ENCODE peak calls at places on chromosomes 11 and 22, in ten cellular contexts. Z is transverse colon, Y is H1, U is prostate gland, F is GM23338, W is Panc1, M is sigmoid colon, P is spleen, B is upper lobe of left lung, G is GM12878. K is an unnamed sample.

GRCh38 chr11:13462311-13462927 is 603 bp downstream of the BTBD10 start:
- DNase-seq in B (no peak), Z (peak), W (no peak), F (peak), P (no peak), Y (peak), G (no peak), M (peak), U (peak), K (no peak)

GRCh38 chr22:38272373-38273134 is at the start of gene TMEM184B:
- DNase-seq in B (peak), Z (peak), G (no peak), U (peak), Y (peak), F (peak), M (peak), P (peak), W (no peak), K (peak)

GRCh38 chr11:77151804-77152513 is 23.9 kb downstream of the MYO7A start:
- DNase-seq in Z (peak), W (no peak), G (peak), M (no peak), Y (no peak), B (no peak), P (no peak), U (no peak), F (no peak), K (no peak)

GRCh38 chr11:63371396-63371795 is 1.8 kb downstream of the SLC22A9 start:
- DNase-seq in U (no peak), B (no peak), Z (no peak), P (no peak), Y (no peak), F (no peak), M (no peak), W (no peak), G (no peak), K (no peak)

GRCh38 chr11:76709259-76709658 is 38.7 kb upstream of the LRRC32 start:
- DNase-seq in U (no peak), G (no peak), F (no peak), Y (no peak), W (no peak), M (no peak), Z (no peak), B (no peak), P (no peak), K (no peak)

GRCh38 chr11:49302360-49302759 is 94.0 kb upstream of the FOLH1 start:
- DNase-seq in G (no peak), U (no peak), W (no peak), B (no peak), P (no peak), Z (no peak), F (peak), M (no peak), Y (no peak), K (no peak)

GRCh38 chr11:115324569-115325432 is 179.4 kb downstream of the CADM1 start:
- DNase-seq in P (no peak), U (peak), W (peak), Y (no peak), Z (peak), B (no peak), G (peak), M (no peak), F (peak), K (peak)

GRCh38 chr22:31241936-31242335 is 29.8 kb downstream of the LIMK2 start:
- DNase-seq in G (no peak), Z (no peak), Y (no peak), U (no peak), B (no peak), F (no peak), M (no peak), W (no peak), P (no peak), K (no peak)

GRCh38 chr22:29309332-29310064 is 3.0 kb downstream of the GAS2L1 start:
- DNase-seq in Z (peak), P (peak), B (peak), F (no peak), Y (no peak), W (no peak), M (peak), U (no peak), G (no peak), K (peak)

GRCh38 chr11:61162092-61162935 is 1.1 kb upstream of the VPS37C start:
- DNase-seq in G (no peak), P (no peak), M (peak), U (no peak), F (peak), W (no peak), Z (peak), Y (no peak), B (no peak), K (no peak)

GRCh38 chr11:72395993-72396392 is 38.3 kb downstream of the CLPB start:
- DNase-seq in G (no peak), U (no peak), B (no peak), Z (no peak), Y (peak), M (no peak), W (no peak), F (no peak), P (no peak), K (no peak)

GRCh38 chr22:19961201-19961580 is 19.6 kb upstream of the TXNRD2 start:
- DNase-seq in W (no peak), B (no peak), F (no peak), Z (no peak), U (no peak), Y (no peak), M (no peak), P (no peak), G (no peak), K (no peak)

GRCh38 chr11:119919656-119920055 is 190.7 kb upstream of the NECTIN1 start:
- DNase-seq in G (no peak), F (no peak), W (no peak), P (peak), B (peak), M (no peak), U (no peak), Y (no peak), Z (no peak), K (no peak)

GRCh38 chr22:44028091-44028490 is 4.0 kb downstream of the PARVB start:
- DNase-seq in F (no peak), P (no peak), G (no peak), B (no peak), U (no peak), Z (no peak), W (no peak), Y (no peak), M (no peak), K (no peak)

GRCh38 chr11:65183201-65183891 is 1.6 kb downstream of the CAPN1 start:
- DNase-seq in M (no peak), Y (no peak), G (no peak), B (no peak), Z (peak), P (no peak), W (no peak), U (peak), F (peak), K (no peak)

GRCh38 chr11:67584881-67585873 is 1.6 kb downstream of the GSTP1 start:
- DNase-seq in W (no peak), Z (no peak), G (no peak), U (no peak), P (no peak), F (no peak), Y (no peak), B (peak), M (no peak), K (no peak)

GRCh38 chr11:122494171-122494570 is 161.4 kb upstream of the UBASH3B start:
- DNase-seq in G (no peak), P (no peak), B (no peak), Z (no peak), W (no peak), F (no peak), M (no peak), Y (no peak), U (no peak), K (no peak)

GRCh38 chr11:70552441-70553150 is 154.3 kb downstream of the CTTN start:
- DNase-seq in W (no peak), Y (no peak), U (no peak), B (peak), F (no peak), P (peak), Z (no peak), M (no peak), G (no peak), K (no peak)

GRCh38 chr11:63871962-63872832 is 33.3 kb downstream of the MARK2 start:
- DNase-seq in P (peak), G (peak), W (peak), Y (no peak), Z (peak), U (peak), F (peak), M (peak), B (no peak), K (peak)

GRCh38 chr11:61850687-61851086 is 22.6 kb downstream of the FADS2 start:
- DNase-seq in Z (no peak), F (no peak), M (no peak), P (peak), W (no peak), U (no peak), G (no peak), B (no peak), Y (no peak), K (no peak)

GRCh38 chr22:29113329-29113728 is 40.5 kb downstream of the KREMEN1 start:
- DNase-seq in P (no peak), Y (no peak), B (no peak), M (no peak), U (no peak), W (no peak), Z (no peak), F (no peak), G (no peak), K (no peak)

GRCh38 chr11:109885006-109885405 is 208.2 kb upstream of the ZC3H12C start:
- DNase-seq in F (no peak), Y (no peak), Z (no peak), M (no peak), P (no peak), B (no peak), U (no peak), W (no peak), G (no peak), K (no peak)

GRCh38 chr11:35927730-35928129 is 16.1 kb upstream of the LDLRAD3 start:
- DNase-seq in F (no peak), Z (peak), B (peak), M (peak), G (no peak), U (peak), W (no peak), P (peak), Y (no peak), K (no peak)

GRCh38 chr11:66619080-66619554 is 2.7 kb downstream of the RBM14 start:
- DNase-seq in B (no peak), W (no peak), U (no peak), M (no peak), Y (no peak), Z (no peak), P (no peak), F (no peak), G (no peak), K (no peak)

GRCh38 chr11:78161937-78162336 is 22.5 kb upstream of the ALG8 start:
- DNase-seq in M (peak), F (no peak), B (peak), P (peak), Z (peak), U (no peak), W (no peak), Y (no peak), G (no peak), K (no peak)

GRCh38 chr11:128501576-128502549 is 85.5 kb downstream of the ETS1 start:
- DNase-seq in F (no peak), W (no peak), Z (no peak), U (no peak), G (no peak), P (no peak), B (no peak), Y (no peak), M (no peak), K (no peak)

GRCh38 chr11:47992959-47993820 is 12.8 kb downstream of the PTPRJ start:
- DNase-seq in Y (no peak), Z (peak), U (no peak), B (no peak), F (no peak), G (no peak), W (peak), P (peak), M (no peak), K (no peak)

GRCh38 chr11:96276836-96277235 is 66.2 kb downstream of the MAML2 start:
- DNase-seq in B (no peak), F (no peak), Z (no peak), W (no peak), Y (no peak), U (no peak), P (no peak), M (no peak), G (no peak), K (no peak)

GRCh38 chr11:10323793-10324170 is 18.9 kb downstream of the ADM start:
- DNase-seq in B (no peak), W (no peak), G (no peak), F (no peak), Z (no peak), M (no peak), Y (no peak), P (no peak), U (no peak), K (no peak)

GRCh38 chr11:117221775-117222517 is 9.9 kb downstream of the PCSK7 start:
- DNase-seq in Z (peak), G (no peak), F (no peak), W (no peak), U (peak), Y (no peak), P (no peak), M (peak), B (no peak), K (no peak)

GRCh38 chr11:73249858-73250773 is 22.0 kb upstream of the P2RY6 start:
- DNase-seq in B (no peak), U (no peak), Z (peak), P (peak), M (peak), W (no peak), G (no peak), F (no peak), Y (no peak), K (no peak)

GRCh38 chr11:90805172-90805571 is 582.3 kb upstream of the CHORDC1 start:
- DNase-seq in M (no peak), U (no peak), B (no peak), P (no peak), W (no peak), Z (no peak), G (no peak), F (peak), Y (no peak), K (no peak)

GRCh38 chr22:33853200-33854097 is 66.8 kb downstream of the LARGE1 start:
- DNase-seq in U (peak), F (peak), M (peak), W (no peak), B (no peak), Y (no peak), Z (peak), G (peak), P (peak), K (peak)

DNA sequence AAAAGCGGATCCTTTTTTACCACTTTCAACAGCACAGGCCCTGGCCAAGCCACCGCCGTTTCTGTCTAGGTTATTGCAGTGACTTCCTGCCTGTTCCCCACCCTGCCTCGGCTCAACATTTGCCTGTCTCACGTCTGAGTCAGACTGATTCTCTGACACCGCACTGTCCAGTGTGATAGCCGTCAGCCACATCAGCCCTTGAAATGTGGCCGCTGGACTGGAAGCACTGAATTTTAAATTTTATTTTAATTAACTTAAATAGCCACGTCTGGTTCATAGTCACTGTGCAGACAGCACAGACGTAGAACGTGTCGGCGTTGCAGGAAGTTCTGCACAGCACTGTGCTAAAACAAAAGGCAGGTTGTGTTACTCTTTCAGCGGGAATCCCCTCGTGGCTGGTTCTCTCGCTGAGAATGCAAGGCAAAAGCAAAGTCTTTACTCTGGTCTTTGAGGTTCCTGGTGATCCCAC is 56.3 kb upstream of the ADSL start:
- DNase-seq in B (no peak), M (no peak), F (no peak), Z (peak), U (no peak), Y (no peak), W (no peak), P (peak), G (peak), K (no peak)
- TF ChIP-seq POLR2AphosphoS5 in B (no peak), M (no peak), F (no peak), Z (no peak), U (no peak), Y (no peak), W (no peak), P (no peak), G (no peak), K (no peak)

GRCh38 chr22:25148149-25148691 is 51.4 kb upstream of the CRYBB3 start:
- DNase-seq in U (peak), G (no peak), Y (no peak), Z (peak), W (no peak), B (no peak), P (no peak), M (peak), F (peak), K (no peak)
- TF ChIP-seq POLR2AphosphoS5 in U (peak), G (no peak), Y (no peak), Z (peak), W (no peak), B (peak), P (no peak), M (no peak), F (no peak), K (no peak)

GRCh38 chr11:39668640-39669039 is 1790.8 kb downstream of the LRRC4C start:
- DNase-seq in U (no peak), Y (no peak), F (no peak), W (no peak), B (no peak), G (no peak), P (no peak), Z (no peak), M (no peak), K (no peak)
- TF ChIP-seq POLR2AphosphoS5 in U (no peak), Y (no peak), F (no peak), W (no peak), B (no peak), G (no peak), P (no peak), Z (no peak), M (no peak), K (no peak)

DNA sequence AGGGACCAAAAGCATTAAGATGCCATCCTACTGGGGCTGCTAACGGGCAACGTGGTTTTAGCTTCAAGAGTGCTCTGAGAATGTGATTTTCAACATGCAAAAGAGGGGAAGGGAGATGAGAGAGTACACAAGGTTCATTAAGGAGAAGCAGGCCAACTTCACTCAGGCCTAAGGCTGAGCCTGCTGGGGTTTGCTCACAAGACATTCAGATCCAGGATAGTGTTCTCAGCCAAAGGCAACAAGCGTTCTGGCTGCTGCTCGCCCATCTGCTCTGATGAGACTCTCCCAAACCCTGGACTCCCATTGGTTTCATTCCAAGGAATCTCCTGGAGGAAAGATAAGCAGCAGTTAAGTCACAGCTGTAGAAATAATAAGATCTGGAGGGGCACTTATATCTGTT is 23.6 kb upstream of the UPB1 start:
- DNase-seq in G (no peak), U (no peak), W (no peak), M (peak), P (no peak), B (no peak), Z (no peak), F (no peak), Y (peak), K (no peak)
- TF ChIP-seq POLR2AphosphoS5 in G (no peak), U (peak), W (no peak), M (no peak), P (no peak), B (no peak), Z (no peak), F (no peak), Y (no peak), K (no peak)

K was measured in GM12891.